ENCODE peak calls at places on chromosomes 12 and 14, in five cellular contexts. One of them, this sample, is unnamed.

GRCh38 chr12:5619628-5620027 is 187.7 kb downstream of the NTF3 start:
- DNase-seq in T-helper 17 cell: no peak
- DNase-seq in COR-L47: no peak
- DNase-seq in ovary: no peak
- DNase-seq in anterior cingulate cortex: no peak
- DNase-seq in this sample: no peak

GRCh38 chr12:40726366-40726765 is 34.1 kb downstream of the CNTN1 start:
- DNase-seq in T-helper 17 cell: no peak
- DNase-seq in COR-L47: no peak
- DNase-seq in ovary: no peak
- DNase-seq in anterior cingulate cortex: no peak
- DNase-seq in this sample: no peak

GRCh38 chr12:92294676-92295440 is 149.2 kb upstream of the BTG1 start:
- DNase-seq in T-helper 17 cell: no peak
- DNase-seq in COR-L47: no peak
- DNase-seq in ovary: no peak
- DNase-seq in anterior cingulate cortex: no peak
- DNase-seq in this sample: no peak

GRCh38 chr12:84860718-84861117 is 51.9 kb downstream of the SLC6A15 start:
- DNase-seq in T-helper 17 cell: no peak
- DNase-seq in COR-L47: no peak
- DNase-seq in ovary: no peak
- DNase-seq in anterior cingulate cortex: no peak
- DNase-seq in this sample: no peak

GRCh38 chr14:30888480-30889243 is 14.3 kb downstream of the COCH start:
- DNase-seq in T-helper 17 cell: no peak
- DNase-seq in COR-L47: no peak
- DNase-seq in ovary: no peak
- DNase-seq in anterior cingulate cortex: no peak
- DNase-seq in this sample: no peak

GRCh38 chr14:69650948-69651369 is 39.6 kb downstream of the SUSD6 start:
- DNase-seq in T-helper 17 cell: no peak
- DNase-seq in COR-L47: no peak
- DNase-seq in ovary: no peak
- DNase-seq in anterior cingulate cortex: no peak
- DNase-seq in this sample: no peak

GRCh38 chr14:93818857-93819256 is 30.6 kb upstream of the PRIMA1 start:
- DNase-seq in T-helper 17 cell: no peak
- DNase-seq in COR-L47: no peak
- DNase-seq in ovary: no peak
- DNase-seq in anterior cingulate cortex: no peak
- DNase-seq in this sample: no peak

GRCh38 chr12:125403145-125403789 is 338.0 kb downstream of the AACS start:
- DNase-seq in T-helper 17 cell: no peak
- DNase-seq in COR-L47: peak
- DNase-seq in ovary: no peak
- DNase-seq in anterior cingulate cortex: no peak
- DNase-seq in this sample: no peak

GRCh38 chr12:123131291-123131831 is 19.5 kb downstream of the PITPNM2 start:
- DNase-seq in T-helper 17 cell: no peak
- DNase-seq in COR-L47: peak
- DNase-seq in ovary: no peak
- DNase-seq in anterior cingulate cortex: no peak
- DNase-seq in this sample: no peak

GRCh38 chr14:72812292-72812851 is 81.5 kb downstream of the DPF3 start:
- DNase-seq in T-helper 17 cell: no peak
- DNase-seq in COR-L47: no peak
- DNase-seq in ovary: no peak
- DNase-seq in anterior cingulate cortex: no peak
- DNase-seq in this sample: no peak

GRCh38 chr14:49634547-49635334 is at the start of gene DNAAF2:
- DNase-seq in T-helper 17 cell: peak
- DNase-seq in COR-L47: peak
- DNase-seq in ovary: peak
- DNase-seq in anterior cingulate cortex: no peak
- DNase-seq in this sample: peak

GRCh38 chr14:76546426-76547221 is 170.7 kb downstream of the ESRRB start:
- DNase-seq in T-helper 17 cell: no peak
- DNase-seq in COR-L47: peak
- DNase-seq in ovary: no peak
- DNase-seq in anterior cingulate cortex: no peak
- DNase-seq in this sample: no peak

GRCh38 chr14:24609667-24610344 is at the start of gene GZMH:
- DNase-seq in T-helper 17 cell: no peak
- DNase-seq in COR-L47: no peak
- DNase-seq in ovary: no peak
- DNase-seq in anterior cingulate cortex: no peak
- DNase-seq in this sample: no peak

GRCh38 chr14:67131691-67132090 is 57.5 kb upstream of the GARIN2 start:
- DNase-seq in T-helper 17 cell: no peak
- DNase-seq in COR-L47: no peak
- DNase-seq in ovary: no peak
- DNase-seq in anterior cingulate cortex: no peak
- DNase-seq in this sample: no peak

GRCh38 chr14:58298477-58298879 is at the start of gene ARID4A:
- DNase-seq in T-helper 17 cell: peak
- DNase-seq in COR-L47: no peak
- DNase-seq in ovary: peak
- DNase-seq in anterior cingulate cortex: peak
- DNase-seq in this sample: peak

GRCh38 chr12:39692258-39692853 is 72.8 kb upstream of the ABCD2 start:
- DNase-seq in T-helper 17 cell: no peak
- DNase-seq in COR-L47: no peak
- DNase-seq in ovary: no peak
- DNase-seq in anterior cingulate cortex: no peak
- DNase-seq in this sample: no peak

GRCh38 chr12:47900480-47901129 is 4.2 kb downstream of the VDR start:
- DNase-seq in T-helper 17 cell: no peak
- DNase-seq in COR-L47: no peak
- DNase-seq in ovary: no peak
- DNase-seq in anterior cingulate cortex: no peak
- DNase-seq in this sample: no peak

GRCh38 chr12:92535961-92536360 is 166.8 kb upstream of the PLEKHG7 start:
- DNase-seq in T-helper 17 cell: no peak
- DNase-seq in COR-L47: no peak
- DNase-seq in ovary: no peak
- DNase-seq in anterior cingulate cortex: no peak
- DNase-seq in this sample: no peak

GRCh38 chr12:85804663-85805062 is 31.5 kb downstream of the RASSF9 start:
- DNase-seq in T-helper 17 cell: no peak
- DNase-seq in COR-L47: no peak
- DNase-seq in ovary: no peak
- DNase-seq in anterior cingulate cortex: no peak
- DNase-seq in this sample: no peak

GRCh38 chr12:19542606-19543005 is 103.3 kb downstream of the AEBP2 start:
- DNase-seq in T-helper 17 cell: no peak
- DNase-seq in COR-L47: no peak
- DNase-seq in ovary: no peak
- DNase-seq in anterior cingulate cortex: no peak
- DNase-seq in this sample: no peak

GRCh38 chr14:90658541-90658967 is 157.7 kb downstream of the TTC7B start:
- DNase-seq in T-helper 17 cell: no peak
- DNase-seq in COR-L47: no peak
- DNase-seq in ovary: no peak
- DNase-seq in anterior cingulate cortex: no peak
- DNase-seq in this sample: no peak

GRCh38 chr12:113318046-113318656 is 16.8 kb downstream of the SLC8B1 start:
- DNase-seq in T-helper 17 cell: no peak
- DNase-seq in COR-L47: no peak
- DNase-seq in ovary: no peak
- DNase-seq in anterior cingulate cortex: no peak
- DNase-seq in this sample: no peak

GRCh38 chr12:67661311-67662011 is 12.9 kb downstream of the DYRK2 start:
- DNase-seq in T-helper 17 cell: no peak
- DNase-seq in COR-L47: no peak
- DNase-seq in ovary: no peak
- DNase-seq in anterior cingulate cortex: no peak
- DNase-seq in this sample: no peak

GRCh38 chr12:4107436-4107878 is 166.1 kb upstream of the CCND2 start:
- DNase-seq in T-helper 17 cell: peak
- DNase-seq in COR-L47: no peak
- DNase-seq in ovary: no peak
- DNase-seq in anterior cingulate cortex: no peak
- DNase-seq in this sample: peak

This sample was measured in NK-92 treated with Interleukin-12 subunit alpha and Interleukin-12 subunit beta, amount 100 ng/mL, for 24 hours.